ENCODE peak calls at places on chromosome 14, in four cellular contexts. E is ascending aorta; S is psoas muscle; C is CD8-positive, alpha-beta T cell. R is an unnamed sample.

GRCh38 chr14:63726499-63726898 is 1.4 kb downstream of the SGPP1 start:
- DNase-seq in E (no peak), S (no peak), C (no peak), R (no peak)

GRCh38 chr14:81273521-81273920 is 52.8 kb upstream of the GTF2A1 start:
- DNase-seq in E (no peak), S (no peak), C (no peak), R (no peak)

GRCh38 chr14:71705460-71705859 is 226.8 kb upstream of the RGS6 start:
- DNase-seq in E (no peak), S (no peak), C (no peak), R (no peak)

GRCh38 chr14:31243860-31244259 is 36.3 kb upstream of the HECTD1 start:
- DNase-seq in E (no peak), S (no peak), C (no peak), R (peak; percentile 2)

GRCh38 chr14:68977741-68978549 is 1.2 kb downstream of the ACTN1 start:
- DNase-seq in E (peak; percentile 94), S (peak; percentile 60), C (peak; percentile 57), R (no peak)

GRCh38 chr14:68603682-68604360 is 189.0 kb downstream of the ZFP36L1 start:
- DNase-seq in E (no peak), S (peak; percentile 38), C (no peak), R (no peak)

GRCh38 chr14:104599446-104599845 is 5.1 kb downstream of the TMEM179 start:
- DNase-seq in E (no peak), S (peak; percentile 2), C (no peak), R (no peak)

GRCh38 chr14:96409701-96410100 is 17.8 kb downstream of the AK7 start:
- DNase-seq in E (no peak), S (no peak), C (no peak), R (no peak)

GRCh38 chr14:38107216-38107631 is 100.5 kb upstream of the SSTR1 start:
- DNase-seq in E (no peak), S (no peak), C (no peak), R (no peak)

GRCh38 chr14:63203618-63204406 is 431 bp upstream of the RHOJ start:
- DNase-seq in E (peak; percentile 91), S (peak; percentile 70), C (no peak), R (peak; percentile 90)

GRCh38 chr14:102754370-102755262 is 22.6 kb upstream of the TRAF3 start:
- DNase-seq in E (no peak), S (no peak), C (no peak), R (no peak)

GRCh38 chr14:69358233-69358963 is 39.7 kb downstream of the ERH start:
- DNase-seq in E (no peak), S (no peak), C (no peak), R (no peak)

GRCh38 chr14:101775756-101776292 is 14.3 kb downstream of the PPP2R5C start:
- DNase-seq in E (no peak), S (no peak), C (no peak), R (no peak)

GRCh38 chr14:103650213-103650612 is 21.2 kb downstream of the KLC1 start:
- DNase-seq in E (no peak), S (no peak), C (no peak), R (no peak)

GRCh38 chr14:61620130-61620946 is 75.0 kb upstream of the HIF1A start:
- DNase-seq in E (no peak), S (no peak), C (no peak), R (no peak)

GRCh38 chr14:53327716-53328115 is 174.6 kb upstream of the DDHD1 start:
- DNase-seq in E (no peak), S (no peak), C (no peak), R (no peak)

GRCh38 chr14:92686763-92687427 is 61.5 kb downstream of the LGMN start:
- DNase-seq in E (peak; percentile 86), S (peak; percentile 77), C (peak; percentile 78), R (peak; percentile 83)

GRCh38 chr14:53183071-53183470 is 29.9 kb upstream of the DDHD1 start:
- DNase-seq in E (no peak), S (no peak), C (no peak), R (no peak)

GRCh38 chr14:77872971-77873370 is 73.1 kb downstream of the ADCK1 start:
- DNase-seq in E (no peak), S (no peak), C (no peak), R (no peak)

GRCh38 chr14:61101803-61102548 is 120.9 kb downstream of the SLC38A6 start:
- DNase-seq in E (no peak), S (no peak), C (no peak), R (no peak)

GRCh38 chr14:72332054-72332453 is 399.8 kb downstream of the RGS6 start:
- DNase-seq in E (no peak), S (peak; percentile 12), C (no peak), R (no peak)

GRCh38 chr14:88168498-88169165 is 154.4 kb downstream of the KCNK10 start:
- DNase-seq in E (no peak), S (no peak), C (peak; percentile 59), R (peak; percentile 63)

GRCh38 chr14:26427059-26427458 is 170.8 kb downstream of the NOVA1 start:
- DNase-seq in E (no peak), S (no peak), C (no peak), R (no peak)

GRCh38 chr14:56423591-56423991 is 156.0 kb upstream of the TMEM260 start:
- DNase-seq in E (no peak), S (no peak), C (no peak), R (no peak)

GRCh38 chr14:61107148-61107641 is 126.2 kb downstream of the SLC38A6 start:
- DNase-seq in E (no peak), S (peak; percentile 77), C (no peak), R (no peak)

GRCh38 chr14:96151242-96151641 is 53.4 kb upstream of the BDKRB2 start:
- DNase-seq in E (no peak), S (no peak), C (no peak), R (no peak)

GRCh38 chr14:68547305-68548193 is 245.3 kb downstream of the ZFP36L1 start:
- DNase-seq in E (peak; percentile 96), S (peak; percentile 73), C (no peak), R (peak; percentile 95)

GRCh38 chr14:66010695-66011094 is 475.5 kb upstream of the CCDC196 start:
- DNase-seq in E (no peak), S (no peak), C (no peak), R (no peak)

GRCh38 chr14:59067135-59067894 is 121.2 kb upstream of the DAAM1 start:
- DNase-seq in E (no peak), S (no peak), C (no peak), R (no peak)

GRCh38 chr14:23816371-23816770 is 137.2 kb upstream of the DHRS4 start:
- DNase-seq in E (no peak), S (no peak), C (no peak), R (no peak)

GRCh38 chr14:59055439-59056045 is 132.9 kb upstream of the DAAM1 start:
- DNase-seq in E (no peak), S (no peak), C (no peak), R (no peak)

GRCh38 chr14:67733609-67734008 is 31.9 kb downstream of the RDH12 start:
- DNase-seq in E (no peak), S (no peak), C (no peak), R (no peak)

GRCh38 chr14:21868442-21869046 is 194.9 kb upstream of the OR4E1 start:
- DNase-seq in E (no peak), S (no peak), C (peak; percentile 74), R (no peak)

GRCh38 chr14:53900499-53900898 is 56.1 kb downstream of the BMP4 start:
- DNase-seq in E (no peak), S (peak; percentile 70), C (no peak), R (peak; percentile 83)

GRCh38 chr14:60721331-60722162 is 2.6 kb downstream of the SIX4 start:
- DNase-seq in E (peak; percentile 77), S (peak; percentile 67), C (peak; percentile 79), R (no peak)

GRCh38 chr14:84751745-84752144 is 778.2 kb upstream of the FLRT2 start:
- DNase-seq in E (no peak), S (no peak), C (no peak), R (no peak)

GRCh38 chr14:21902561-21903199 is 229.1 kb upstream of the OR4E1 start:
- DNase-seq in E (no peak), S (no peak), C (peak; percentile 30), R (no peak)

DNA sequence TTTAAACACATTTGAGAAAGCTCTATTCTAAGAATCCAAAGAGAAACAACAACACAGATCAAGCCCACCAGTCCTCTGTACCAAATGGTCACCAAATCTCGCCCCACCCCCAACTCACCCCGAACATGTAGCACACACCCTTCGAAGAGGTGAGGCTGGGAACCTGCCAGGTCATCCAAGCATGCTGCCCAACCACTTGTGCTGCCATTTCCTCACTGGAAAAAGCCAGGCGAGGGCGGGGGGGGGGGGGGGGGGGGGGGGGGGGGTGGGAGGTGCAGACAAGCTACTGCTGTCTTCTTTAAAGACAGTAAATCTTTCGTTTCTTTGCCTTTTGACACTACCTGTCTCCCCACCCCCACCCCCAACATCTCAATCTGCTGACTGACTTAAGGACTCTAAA is 59.9 kb downstream of the SETD3 start:
- DNase-seq in E (no peak), S (no peak), C (no peak), R (no peak)
- H3K4me1 ChIP-seq in E (no peaks in the 10 kb centered on the region), S (peaks cover 26% of the 10 kb centered on the region), C (no peaks in the 10 kb centered on the region), R (no peaks in the 10 kb centered on the region)

DNA sequence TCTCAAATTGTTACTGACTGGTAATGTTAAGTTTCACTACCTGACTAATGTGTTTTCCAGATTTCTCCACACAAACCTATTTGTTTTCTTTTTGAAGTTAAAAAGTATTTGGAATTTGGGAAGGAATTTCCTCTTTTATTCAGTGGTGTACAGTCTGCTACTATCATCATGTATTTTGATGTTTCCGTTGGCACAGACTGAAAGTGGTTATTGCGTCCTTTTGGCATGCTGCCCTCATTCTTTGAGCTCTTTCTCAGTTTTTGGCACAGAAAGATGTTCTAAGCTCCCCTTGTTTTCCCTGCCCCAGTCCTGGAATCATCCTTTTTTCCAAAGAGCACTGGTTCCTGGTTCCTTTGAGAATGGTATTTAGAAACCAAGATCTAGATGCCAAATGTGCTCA is 31.4 kb upstream of the RTRAF start:
- DNase-seq in E (no peak), S (no peak), C (no peak), R (no peak)
- H3K36me3 ChIP-seq in E (no peaks in the 10 kb centered on the region), S (no peaks in the 10 kb centered on the region), C (peaks cover 15% of the 10 kb centered on the region), R (no peaks in the 10 kb centered on the region)

GRCh38 chr14:75439989-75440388 is 12.2 kb downstream of the JDP2 start:
- DNase-seq in E (no peak), S (no peak), C (no peak), R (no peak)
- H3K4me1 ChIP-seq in E (peaks cover 6% of the 10 kb centered on the region), S (peaks cover 88% of the 10 kb centered on the region), C (peaks cover 4% of the 10 kb centered on the region), R (no peaks in the 10 kb centered on the region)

GRCh38 chr14:75961662-75962061 is 20.1 kb downstream of the TGFB3 start:
- DNase-seq in E (no peak), S (no peak), C (no peak), R (no peak)
- H3K36me3 ChIP-seq in E (peaks cover 50% of the 10 kb centered on the region), S (no peaks in the 10 kb centered on the region), C (no peaks in the 10 kb centered on the region), R (peaks cover 79% of the 10 kb centered on the region)

DNA sequence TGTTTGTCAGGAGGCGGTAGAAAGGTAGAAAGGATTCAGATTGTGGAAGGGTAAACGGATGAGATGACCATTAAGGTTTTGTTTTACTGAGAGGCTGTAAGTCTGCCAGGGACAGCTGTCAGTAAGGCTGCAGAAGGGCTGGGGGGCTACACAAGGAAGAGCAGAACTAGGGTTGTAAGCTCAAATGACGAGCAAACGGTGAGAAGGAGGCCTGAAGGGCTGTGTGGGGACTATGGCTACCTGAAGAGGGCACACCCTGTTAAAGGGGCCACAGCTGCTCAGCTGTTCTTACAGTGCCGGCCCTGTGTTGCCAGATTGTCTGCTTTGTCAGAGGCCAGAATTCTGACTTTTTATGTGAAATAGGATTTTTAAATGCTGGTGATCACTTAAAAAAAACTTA is 19.1 kb downstream of the VASH1 start:
- DNase-seq in E (no peak), S (no peak), C (no peak), R (peak; percentile 54)
- H3K4me1 ChIP-seq in E (no peaks in the 10 kb centered on the region), S (peaks cover 12% of the 10 kb centered on the region), C (no peaks in the 10 kb centered on the region), R (no peaks in the 10 kb centered on the region)